ENCODE peak calls at places on chromosome 16, in nine cellular contexts. K, B, O, N, I, S, C, G and U are unnamed samples.

GRCh38 chr16:4684030-4684715 is 9.2 kb upstream of the NUDT16L1 start:
- DNase-seq in B (no peak), C (no peak), O (no peak), I (no peak), K (no peak), G (no peak), S (no peak), N (no peak), U (no peak)

GRCh38 chr16:87369117-87369775 is 14.3 kb downstream of the FBXO31 start:
- DNase-seq in K (no peak), G (no peak), I (no peak), N (no peak), O (no peak), C (no peak), S (no peak), B (no peak), U (no peak)

GRCh38 chr16:88687676-88688012 is 1.3 kb upstream of the SNAI3 start:
- DNase-seq in G (no peak), B (no peak), N (no peak), I (no peak), K (no peak), C (no peak), O (no peak), S (no peak), U (no peak)

GRCh38 chr16:88453621-88454314 is 688 bp downstream of the ZFPM1 start:
- DNase-seq in G (no peak), S (peak; percentile 59), B (no peak), O (no peak), I (no peak), K (no peak), C (peak; percentile 30), N (no peak), U (peak; percentile 50)

GRCh38 chr16:22318690-22319358 is 21.6 kb downstream of the POLR3E start:
- DNase-seq in O (no peak), B (peak; percentile 70), G (no peak), N (no peak), K (peak; percentile 21), S (no peak), I (no peak), C (peak; percentile 33), U (no peak)

GRCh38 chr16:74275031-74275636 is 21.5 kb upstream of the PSMD7 start:
- DNase-seq in I (no peak), B (no peak), K (no peak), G (no peak), S (peak; percentile 23), N (no peak), C (peak; percentile 40), O (no peak), U (no peak)

GRCh38 chr16:89823087-89823823 is 5.0 kb upstream of the SPIRE2 start:
- DNase-seq in B (no peak), K (no peak), N (no peak), G (no peak), S (no peak), O (no peak), I (no peak), C (no peak), U (peak; percentile 16)

GRCh38 chr16:10031473-10031872 is 150.8 kb downstream of the GRIN2A start:
- DNase-seq in B (no peak), C (no peak), O (no peak), K (no peak), S (no peak), G (no peak), I (no peak), N (no peak), U (no peak)

GRCh38 chr16:10878644-10879498 is 1.9 kb downstream of the CIITA start:
- DNase-seq in G (peak; percentile 32), O (peak; percentile 51), N (no peak), I (no peak), C (peak; percentile 38), B (peak; percentile 82), K (peak; percentile 36), S (no peak), U (peak; percentile 84)

GRCh38 chr16:51268237-51268636 is 117.2 kb upstream of the SALL1 start:
- DNase-seq in B (no peak), N (no peak), S (no peak), O (no peak), C (no peak), G (no peak), K (peak; percentile 9), I (no peak), U (no peak)

GRCh38 chr16:52466998-52467397 is 79.9 kb downstream of the TOX3 start:
- DNase-seq in I (no peak), G (no peak), O (no peak), S (no peak), N (no peak), K (no peak), B (no peak), C (no peak), U (no peak)

GRCh38 chr16:84068041-84068440 is 25.4 kb upstream of the SLC38A8 start:
- DNase-seq in G (no peak), O (no peak), B (no peak), N (no peak), S (no peak), I (no peak), C (no peak), K (no peak), U (no peak)

GRCh38 chr16:72787519-72788268 is 260.2 kb downstream of the ZFHX3 start:
- DNase-seq in G (peak; percentile 70), C (peak; percentile 74), O (peak; percentile 49), S (peak; percentile 69), B (peak; percentile 84), N (peak; percentile 65), K (peak; percentile 78), I (peak; percentile 77), U (peak; percentile 74)
- TF ChIP-seq CTCF in G (no peak), C (no peak), O (no peak), S (no peak), B (no peak), N (no peak), K (no peak), I (no peak), U (no peak)

DNA sequence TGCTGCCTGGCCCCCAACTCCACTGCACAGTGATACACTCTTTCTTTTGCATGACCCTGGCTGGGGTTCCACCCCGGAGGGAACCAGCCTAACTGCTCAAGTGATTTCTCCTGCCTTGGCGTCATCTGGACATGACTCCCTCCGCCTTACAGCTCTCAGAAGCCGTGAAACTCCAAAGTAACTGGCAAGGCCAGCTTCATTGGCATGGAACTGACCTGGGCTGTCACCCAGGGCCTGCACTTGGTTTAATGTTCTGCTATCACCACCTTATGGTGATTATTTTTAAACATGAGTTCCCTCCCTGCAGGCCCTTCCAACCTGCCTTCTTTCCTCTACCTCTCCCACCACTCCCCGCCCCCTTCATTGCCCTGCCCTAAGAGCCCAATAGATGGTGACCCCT is 139.7 kb upstream of the CDH5 start:
- DNase-seq in B (no peak), I (no peak), S (no peak), O (peak; percentile 46), N (no peak), G (no peak), K (no peak), C (no peak), U (no peak)
- TF ChIP-seq CTCF in B (no peak), I (no peak), S (no peak), O (peak; percentile 36), N (no peak), G (no peak), K (no peak), C (no peak), U (no peak)

DNA sequence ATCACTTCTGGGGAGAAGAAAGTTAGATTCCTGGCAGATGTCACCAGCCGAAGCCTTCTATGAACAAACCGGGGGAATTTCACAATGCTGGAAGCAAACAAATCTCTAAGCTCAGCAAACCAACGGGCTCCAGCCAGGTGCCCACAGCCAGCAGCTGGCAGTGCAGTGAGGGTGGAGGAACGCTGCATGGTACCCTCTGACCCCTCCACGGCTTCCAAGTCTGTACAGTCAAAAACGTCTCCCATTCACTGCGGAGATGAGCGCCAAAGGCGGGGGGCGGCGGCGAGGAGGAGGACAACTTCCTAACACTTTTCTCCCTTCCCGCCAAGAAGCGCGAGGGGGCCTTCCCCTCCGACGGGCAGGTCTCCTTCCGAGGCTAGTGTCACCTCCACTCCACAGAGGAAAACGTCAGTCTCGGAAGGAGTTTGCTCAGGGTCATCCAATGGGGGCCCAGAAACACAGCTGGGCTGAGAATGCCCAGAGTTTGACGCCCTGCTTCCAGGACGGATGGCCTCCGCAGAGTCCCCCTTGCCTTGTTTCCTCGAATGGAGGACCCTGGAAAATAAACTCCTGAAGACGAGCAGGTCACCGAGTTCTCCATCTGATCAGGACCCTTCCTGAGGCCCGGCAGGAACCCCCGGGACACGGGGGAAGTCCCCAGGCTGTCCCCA is 855 bp downstream of the ZNF598 start:
- DNase-seq in I (no peak), N (no peak), K (no peak), G (no peak), C (no peak), O (peak; percentile 17), S (no peak), B (no peak), U (peak; percentile 62)
- TF ChIP-seq CTCF in I (no peak), N (no peak), K (no peak), G (no peak), C (no peak), O (no peak), S (no peak), B (no peak), U (no peak)

GRCh38 chr16:15032547-15033308 is 23.1 kb downstream of the NTAN1 start:
- DNase-seq in G (no peak), N (no peak), C (no peak), I (no peak), K (no peak), O (no peak), S (no peak), B (no peak), U (no peak)

GRCh38 chr16:15033309-15033707 is 22.6 kb downstream of the NTAN1 start:
- DNase-seq in S (peak; percentile 48), N (no peak), C (no peak), B (peak; percentile 37), G (no peak), O (peak; percentile 77), K (no peak), I (no peak), U (no peak)

GRCh38 chr16:15037003-15037402 is 18.9 kb downstream of the NTAN1 start:
- DNase-seq in B (no peak), N (no peak), S (no peak), G (no peak), C (no peak), O (no peak), K (no peak), I (no peak), U (no peak)

GRCh38 chr16:15035163-15035729 is 20.6 kb downstream of the NTAN1 start:
- DNase-seq in I (no peak), G (no peak), N (no peak), O (no peak), C (no peak), K (no peak), S (no peak), B (peak; percentile 37), U (no peak)

DNA sequence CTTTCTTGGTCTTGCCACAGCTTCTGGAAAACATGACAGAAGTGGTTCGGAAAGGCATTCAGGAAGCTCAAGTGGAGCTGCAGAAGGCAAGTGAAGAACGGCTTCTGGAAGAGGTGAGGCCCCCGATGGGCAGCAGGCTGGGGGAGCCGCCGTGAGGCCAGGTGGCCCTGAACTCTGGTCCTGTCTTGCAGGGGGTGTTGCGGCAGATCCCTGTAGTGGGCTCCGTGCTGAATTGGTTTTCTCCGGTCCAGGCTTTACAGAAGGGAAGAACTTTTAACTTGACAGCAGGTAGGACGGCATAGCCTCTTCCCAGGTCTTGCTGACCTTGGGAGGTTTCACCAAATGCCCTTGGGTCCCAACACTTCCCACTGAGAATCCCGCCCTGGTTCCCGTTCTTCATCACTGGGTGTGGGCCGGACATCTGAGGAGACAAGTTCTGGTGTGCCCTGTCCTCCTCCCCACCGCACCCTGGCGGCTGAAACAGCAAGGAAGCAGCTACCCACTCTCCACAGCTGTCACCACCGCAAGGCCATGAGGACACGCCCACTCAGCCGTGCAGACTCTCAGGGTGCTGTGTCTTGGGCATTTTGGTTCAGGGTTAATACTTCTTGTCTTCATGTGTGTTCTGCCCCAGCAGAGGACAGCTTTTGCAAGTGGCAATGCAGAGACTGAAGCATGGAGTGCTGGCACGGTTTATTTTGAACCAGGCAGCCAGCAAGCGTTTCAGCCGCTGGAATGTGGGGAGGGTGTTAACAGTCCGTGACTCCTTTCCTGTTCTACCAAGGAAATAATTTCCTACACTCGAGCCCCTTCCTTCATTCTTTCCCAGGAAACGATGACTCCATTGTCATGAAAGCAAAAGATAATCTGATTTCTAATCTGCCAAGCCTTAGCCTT is 21.4 kb downstream of the NTAN1 start:
- DNase-seq in G (no peak), C (no peak), N (no peak), K (no peak), O (no peak), S (no peak), I (no peak), B (peak; percentile 44), U (no peak)
- TF ChIP-seq CTCF in G (no peak), C (no peak), N (no peak), K (no peak), O (peak; percentile 38), S (no peak), I (no peak), B (no peak), U (no peak)